ENCODE peak calls at places on chromosome 5, in ten cellular contexts. One of them, this sample, is unnamed.

GRCh38 chr5:76601470-76601869 is 21.7 kb downstream of the F2RL2 start:
- DNase-seq in tibial nerve: peak; percentile 64
- DNase-seq in CD8-positive, alpha-beta T cell: no peak
- DNase-seq in heart left ventricle: no peak
- DNase-seq in HAP-1: peak; percentile 49
- DNase-seq in cardiac fibroblast: peak; percentile 87
- DNase-seq in HFF-Myc: peak; percentile 72
- DNase-seq in BJ: no peak
- DNase-seq in GM23338: peak; percentile 90
- DNase-seq in dorsolateral prefrontal cortex: no peak
- DNase-seq in this sample: peak; percentile 36

GRCh38 chr5:131209506-131210191 is 38.9 kb downstream of the LYRM7 start:
- DNase-seq in HFF-Myc: no peak
- DNase-seq in dorsolateral prefrontal cortex: no peak
- DNase-seq in HAP-1: no peak
- DNase-seq in cardiac fibroblast: no peak
- DNase-seq in BJ: no peak
- DNase-seq in heart left ventricle: no peak
- DNase-seq in GM23338: peak; percentile 15
- DNase-seq in CD8-positive, alpha-beta T cell: peak; percentile 31
- DNase-seq in tibial nerve: no peak
- DNase-seq in this sample: no peak

GRCh38 chr5:151799407-151799806 is 27.7 kb downstream of the G3BP1 start:
- DNase-seq in BJ: no peak
- DNase-seq in HAP-1: no peak
- DNase-seq in tibial nerve: no peak
- DNase-seq in heart left ventricle: no peak
- DNase-seq in cardiac fibroblast: peak; percentile 67
- DNase-seq in dorsolateral prefrontal cortex: no peak
- DNase-seq in HFF-Myc: no peak
- DNase-seq in GM23338: no peak
- DNase-seq in CD8-positive, alpha-beta T cell: no peak
- DNase-seq in this sample: no peak

GRCh38 chr5:156402387-156402921 is 75.5 kb downstream of the SGCD start:
- DNase-seq in dorsolateral prefrontal cortex: no peak
- DNase-seq in heart left ventricle: no peak
- DNase-seq in CD8-positive, alpha-beta T cell: no peak
- DNase-seq in BJ: no peak
- DNase-seq in HAP-1: peak; percentile 13
- DNase-seq in HFF-Myc: no peak
- DNase-seq in GM23338: peak; percentile 79
- DNase-seq in cardiac fibroblast: no peak
- DNase-seq in tibial nerve: no peak
- DNase-seq in this sample: peak; percentile 76

GRCh38 chr5:167790462-167791260 is 500.8 kb upstream of the WWC1 start:
- DNase-seq in cardiac fibroblast: peak; percentile 25
- DNase-seq in tibial nerve: no peak
- DNase-seq in GM23338: no peak
- DNase-seq in dorsolateral prefrontal cortex: no peak
- DNase-seq in HAP-1: no peak
- DNase-seq in CD8-positive, alpha-beta T cell: no peak
- DNase-seq in heart left ventricle: no peak
- DNase-seq in HFF-Myc: no peak
- DNase-seq in BJ: no peak
- DNase-seq in this sample: no peak

GRCh38 chr5:132771559-132771998 is 5.5 kb downstream of the SEPTIN8 start:
- DNase-seq in heart left ventricle: peak; percentile 73
- DNase-seq in BJ: peak; percentile 46
- DNase-seq in dorsolateral prefrontal cortex: no peak
- DNase-seq in cardiac fibroblast: peak; percentile 40
- DNase-seq in HFF-Myc: no peak
- DNase-seq in CD8-positive, alpha-beta T cell: no peak
- DNase-seq in HAP-1: peak; percentile 34
- DNase-seq in GM23338: peak; percentile 84
- DNase-seq in tibial nerve: no peak
- DNase-seq in this sample: peak; percentile 32

GRCh38 chr5:9516591-9516990 is 29.3 kb downstream of the SEMA5A start:
- DNase-seq in GM23338: peak; percentile 64
- DNase-seq in HAP-1: no peak
- DNase-seq in cardiac fibroblast: no peak
- DNase-seq in dorsolateral prefrontal cortex: no peak
- DNase-seq in CD8-positive, alpha-beta T cell: no peak
- DNase-seq in BJ: no peak
- DNase-seq in heart left ventricle: no peak
- DNase-seq in tibial nerve: no peak
- DNase-seq in HFF-Myc: no peak
- DNase-seq in this sample: no peak

GRCh38 chr5:76615759-76616158 is 7.4 kb downstream of the F2RL2 start:
- DNase-seq in tibial nerve: no peak
- DNase-seq in GM23338: no peak
- DNase-seq in cardiac fibroblast: peak; percentile 33
- DNase-seq in BJ: no peak
- DNase-seq in HAP-1: no peak
- DNase-seq in dorsolateral prefrontal cortex: no peak
- DNase-seq in heart left ventricle: no peak
- DNase-seq in CD8-positive, alpha-beta T cell: no peak
- DNase-seq in HFF-Myc: no peak
- DNase-seq in this sample: no peak

GRCh38 chr5:5419291-5420210 is 2.9 kb upstream of the ICE1 start:
- DNase-seq in HAP-1: peak; percentile 19
- DNase-seq in heart left ventricle: no peak
- DNase-seq in tibial nerve: no peak
- DNase-seq in GM23338: peak; percentile 79
- DNase-seq in HFF-Myc: peak; percentile 53
- DNase-seq in BJ: peak; percentile 46
- DNase-seq in dorsolateral prefrontal cortex: no peak
- DNase-seq in CD8-positive, alpha-beta T cell: no peak
- DNase-seq in cardiac fibroblast: peak; percentile 80
- DNase-seq in this sample: peak; percentile 94

GRCh38 chr5:64861281-64861680 is 92.6 kb downstream of the CWC27 start:
- DNase-seq in HAP-1: no peak
- DNase-seq in HFF-Myc: no peak
- DNase-seq in GM23338: no peak
- DNase-seq in CD8-positive, alpha-beta T cell: no peak
- DNase-seq in cardiac fibroblast: peak; percentile 41
- DNase-seq in BJ: no peak
- DNase-seq in tibial nerve: no peak
- DNase-seq in dorsolateral prefrontal cortex: no peak
- DNase-seq in heart left ventricle: no peak
- DNase-seq in this sample: no peak

GRCh38 chr5:64869419-64869818 is 100.7 kb downstream of the CWC27 start:
- DNase-seq in HAP-1: peak; percentile 48
- DNase-seq in dorsolateral prefrontal cortex: no peak
- DNase-seq in BJ: peak; percentile 19
- DNase-seq in tibial nerve: no peak
- DNase-seq in CD8-positive, alpha-beta T cell: no peak
- DNase-seq in heart left ventricle: no peak
- DNase-seq in cardiac fibroblast: peak; percentile 84
- DNase-seq in HFF-Myc: peak; percentile 60
- DNase-seq in GM23338: peak; percentile 21
- DNase-seq in this sample: peak; percentile 41

GRCh38 chr5:64864171-64864570 is 95.4 kb downstream of the CWC27 start:
- DNase-seq in GM23338: no peak
- DNase-seq in CD8-positive, alpha-beta T cell: no peak
- DNase-seq in BJ: no peak
- DNase-seq in cardiac fibroblast: no peak
- DNase-seq in HFF-Myc: no peak
- DNase-seq in tibial nerve: no peak
- DNase-seq in HAP-1: no peak
- DNase-seq in heart left ventricle: no peak
- DNase-seq in dorsolateral prefrontal cortex: no peak
- DNase-seq in this sample: no peak

GRCh38 chr5:64859881-64860280 is 91.2 kb downstream of the CWC27 start:
- DNase-seq in cardiac fibroblast: no peak
- DNase-seq in HFF-Myc: no peak
- DNase-seq in heart left ventricle: no peak
- DNase-seq in tibial nerve: no peak
- DNase-seq in HAP-1: no peak
- DNase-seq in dorsolateral prefrontal cortex: no peak
- DNase-seq in BJ: no peak
- DNase-seq in CD8-positive, alpha-beta T cell: no peak
- DNase-seq in GM23338: no peak
- DNase-seq in this sample: no peak

DNA sequence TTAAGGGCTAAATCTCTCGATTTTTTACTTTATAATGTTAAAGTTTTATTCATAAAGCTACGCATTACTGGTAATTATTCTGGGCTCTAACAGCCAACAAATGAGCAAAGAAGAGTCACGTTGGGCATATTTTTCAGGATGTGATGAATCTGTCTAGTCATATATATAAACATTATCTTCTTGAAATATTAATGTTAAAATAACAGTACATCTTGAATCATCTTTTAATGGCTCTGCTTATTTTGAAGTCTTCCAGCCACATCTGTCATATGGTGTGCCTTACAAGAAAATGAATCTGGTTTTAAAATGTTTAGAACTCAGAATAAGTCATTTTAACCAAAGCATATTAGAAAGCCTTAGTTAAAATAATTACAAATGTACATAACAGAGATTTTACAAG is 96.9 kb downstream of the CWC27 start:
- DNase-seq in dorsolateral prefrontal cortex: no peak
- DNase-seq in HAP-1: no peak
- DNase-seq in tibial nerve: no peak
- DNase-seq in CD8-positive, alpha-beta T cell: no peak
- DNase-seq in HFF-Myc: no peak
- DNase-seq in heart left ventricle: no peak
- DNase-seq in BJ: no peak
- DNase-seq in GM23338: no peak
- DNase-seq in cardiac fibroblast: peak; percentile 74
- DNase-seq in this sample: no peak
- H3K4me3 ChIP-seq in dorsolateral prefrontal cortex: no peak overlapping the region
- H3K4me3 ChIP-seq in HAP-1: no peak overlapping the region
- H3K4me3 ChIP-seq in tibial nerve: no peak overlapping the region
- H3K4me3 ChIP-seq in CD8-positive, alpha-beta T cell: no peak overlapping the region
- H3K4me3 ChIP-seq in HFF-Myc: no peak overlapping the region
- H3K4me3 ChIP-seq in heart left ventricle: no peak overlapping the region
- H3K4me3 ChIP-seq in BJ: no peak overlapping the region
- H3K4me3 ChIP-seq in GM23338: no peak overlapping the region
- H3K4me3 ChIP-seq in cardiac fibroblast: no peak overlapping the region
- H3K4me3 ChIP-seq in this sample: no peak overlapping the region

GRCh38 chr5:169765597-169765996 is 128.5 kb downstream of the DOCK2 start:
- DNase-seq in dorsolateral prefrontal cortex: no peak
- DNase-seq in heart left ventricle: no peak
- DNase-seq in cardiac fibroblast: no peak
- DNase-seq in HFF-Myc: no peak
- DNase-seq in BJ: no peak
- DNase-seq in HAP-1: no peak
- DNase-seq in tibial nerve: no peak
- DNase-seq in GM23338: no peak
- DNase-seq in CD8-positive, alpha-beta T cell: no peak
- DNase-seq in this sample: no peak
- H3K4me3 ChIP-seq in dorsolateral prefrontal cortex: no peak overlapping the region
- H3K4me3 ChIP-seq in heart left ventricle: no peak overlapping the region
- H3K4me3 ChIP-seq in cardiac fibroblast: no peak overlapping the region
- H3K4me3 ChIP-seq in HFF-Myc: no peak overlapping the region
- H3K4me3 ChIP-seq in BJ: no peak overlapping the region
- H3K4me3 ChIP-seq in HAP-1: no peak overlapping the region
- H3K4me3 ChIP-seq in tibial nerve: no peak overlapping the region
- H3K4me3 ChIP-seq in GM23338: no peak overlapping the region
- H3K4me3 ChIP-seq in CD8-positive, alpha-beta T cell: no peak overlapping the region
- H3K4me3 ChIP-seq in this sample: no peak overlapping the region

GRCh38 chr5:88826959-88827585 is 55.9 kb downstream of the MEF2C start:
- DNase-seq in HFF-Myc: peak; percentile 94
- DNase-seq in heart left ventricle: peak; percentile 48
- DNase-seq in BJ: peak; percentile 51
- DNase-seq in GM23338: peak; percentile 18
- DNase-seq in cardiac fibroblast: peak; percentile 89
- DNase-seq in tibial nerve: peak; percentile 52
- DNase-seq in dorsolateral prefrontal cortex: no peak
- DNase-seq in CD8-positive, alpha-beta T cell: no peak
- DNase-seq in HAP-1: no peak
- DNase-seq in this sample: peak; percentile 58

GRCh38 chr5:88829773-88830172 is 53.2 kb downstream of the MEF2C start:
- DNase-seq in dorsolateral prefrontal cortex: no peak
- DNase-seq in BJ: no peak
- DNase-seq in GM23338: no peak
- DNase-seq in CD8-positive, alpha-beta T cell: no peak
- DNase-seq in tibial nerve: no peak
- DNase-seq in cardiac fibroblast: peak; percentile 59
- DNase-seq in heart left ventricle: no peak
- DNase-seq in HFF-Myc: no peak
- DNase-seq in HAP-1: no peak
- DNase-seq in this sample: no peak

GRCh38 chr5:88829053-88829452 is 53.9 kb downstream of the MEF2C start:
- DNase-seq in dorsolateral prefrontal cortex: no peak
- DNase-seq in HFF-Myc: no peak
- DNase-seq in CD8-positive, alpha-beta T cell: no peak
- DNase-seq in tibial nerve: no peak
- DNase-seq in BJ: no peak
- DNase-seq in GM23338: peak; percentile 21
- DNase-seq in cardiac fibroblast: peak; percentile 61
- DNase-seq in HAP-1: no peak
- DNase-seq in heart left ventricle: peak; percentile 47
- DNase-seq in this sample: no peak

GRCh38 chr5:88825782-88826110 is 57.2 kb downstream of the MEF2C start:
- DNase-seq in CD8-positive, alpha-beta T cell: no peak
- DNase-seq in dorsolateral prefrontal cortex: no peak
- DNase-seq in GM23338: no peak
- DNase-seq in HAP-1: no peak
- DNase-seq in BJ: no peak
- DNase-seq in HFF-Myc: no peak
- DNase-seq in heart left ventricle: no peak
- DNase-seq in cardiac fibroblast: peak; percentile 22
- DNase-seq in tibial nerve: no peak
- DNase-seq in this sample: no peak

GRCh38 chr5:88827997-88828396 is 55.0 kb downstream of the MEF2C start:
- DNase-seq in tibial nerve: no peak
- DNase-seq in heart left ventricle: no peak
- DNase-seq in HFF-Myc: no peak
- DNase-seq in CD8-positive, alpha-beta T cell: no peak
- DNase-seq in HAP-1: no peak
- DNase-seq in BJ: no peak
- DNase-seq in GM23338: no peak
- DNase-seq in dorsolateral prefrontal cortex: no peak
- DNase-seq in cardiac fibroblast: peak; percentile 36
- DNase-seq in this sample: no peak
- H3K4me3 ChIP-seq in tibial nerve: no peak overlapping the region
- H3K4me3 ChIP-seq in heart left ventricle: peak overlapping the region; percentile 34
- H3K4me3 ChIP-seq in HFF-Myc: no peak overlapping the region
- H3K4me3 ChIP-seq in CD8-positive, alpha-beta T cell: no peak overlapping the region
- H3K4me3 ChIP-seq in HAP-1: no peak overlapping the region
- H3K4me3 ChIP-seq in BJ: no peak overlapping the region
- H3K4me3 ChIP-seq in GM23338: no peak overlapping the region
- H3K4me3 ChIP-seq in dorsolateral prefrontal cortex: peak overlapping the region; percentile 8
- H3K4me3 ChIP-seq in cardiac fibroblast: no peak overlapping the region
- H3K4me3 ChIP-seq in this sample: no peak overlapping the region

DNA sequence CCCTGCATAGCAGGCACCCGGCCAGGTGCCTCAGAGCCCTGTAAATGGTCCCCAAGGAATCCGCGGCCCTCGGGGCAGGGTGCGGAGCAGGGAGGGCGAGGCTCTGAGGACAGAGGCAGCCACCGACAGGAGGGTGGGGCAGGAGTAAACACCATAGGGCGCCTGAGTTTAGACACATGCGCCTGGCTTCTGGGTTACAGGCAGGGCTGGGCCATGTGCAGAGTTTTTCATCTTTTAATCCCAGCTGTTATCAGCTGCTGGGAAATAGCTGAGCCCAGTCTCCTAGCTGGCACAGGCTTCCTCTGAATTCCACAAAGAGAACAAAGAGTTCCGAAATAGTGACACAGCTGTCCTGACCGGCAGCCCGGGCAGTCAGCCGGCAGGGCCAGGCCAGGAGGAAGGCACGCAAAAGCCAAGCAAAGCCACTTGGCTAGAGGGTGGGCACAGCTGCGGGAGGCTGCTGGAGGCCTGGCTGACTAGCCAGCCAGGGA is 98.9 kb upstream of the PHYKPL start:
- DNase-seq in CD8-positive, alpha-beta T cell: no peak
- DNase-seq in tibial nerve: peak; percentile 19
- DNase-seq in BJ: no peak
- DNase-seq in heart left ventricle: peak; percentile 84
- DNase-seq in GM23338: no peak
- DNase-seq in HFF-Myc: no peak
- DNase-seq in cardiac fibroblast: no peak
- DNase-seq in HAP-1: no peak
- DNase-seq in dorsolateral prefrontal cortex: peak; percentile 90
- DNase-seq in this sample: no peak
- H3K4me3 ChIP-seq in CD8-positive, alpha-beta T cell: no peak overlapping the region
- H3K4me3 ChIP-seq in tibial nerve: no peak overlapping the region
- H3K4me3 ChIP-seq in BJ: no peak overlapping the region
- H3K4me3 ChIP-seq in heart left ventricle: no peak overlapping the region
- H3K4me3 ChIP-seq in GM23338: no peak overlapping the region
- H3K4me3 ChIP-seq in HFF-Myc: no peak overlapping the region
- H3K4me3 ChIP-seq in cardiac fibroblast: no peak overlapping the region
- H3K4me3 ChIP-seq in HAP-1: no peak overlapping the region
- H3K4me3 ChIP-seq in dorsolateral prefrontal cortex: no peak overlapping the region
- H3K4me3 ChIP-seq in this sample: no peak overlapping the region

This sample was measured in skeletal muscle cell.